ENCODE peak calls at places on chromosomes 11 and 22, in ten cellular contexts. K, S, J, O, Y, I, V, D, G and E are unnamed samples.

GRCh38 chr11:80958414-80958813 is 1517.6 kb upstream of the TENM4 start:
- DNase-seq in S (peak), G (no peak), V (no peak), I (peak), J (no peak), K (no peak), O (peak), Y (no peak), D (no peak), E (peak)

GRCh38 chr11:117597083-117597482 is 199.9 kb downstream of the DSCAML1 start:
- DNase-seq in D (peak), I (peak), O (peak), V (no peak), J (peak), Y (no peak), G (no peak), S (no peak), K (no peak), E (no peak)

GRCh38 chr11:86941077-86941870 is 13.9 kb downstream of the FZD4 start:
- DNase-seq in J (no peak), Y (no peak), K (no peak), G (no peak), O (peak), D (no peak), V (no peak), S (no peak), I (no peak), E (no peak)

GRCh38 chr11:76745561-76746207 is 37.5 kb upstream of the TSKU start:
- DNase-seq in Y (no peak), K (no peak), V (no peak), S (no peak), G (no peak), J (no peak), O (no peak), I (no peak), D (no peak), E (no peak)

GRCh38 chr11:4181780-4182721 is 87.5 kb downstream of the RRM1 start:
- DNase-seq in K (peak), D (peak), V (peak), I (peak), S (peak), Y (peak), J (peak), G (peak), O (peak), E (peak)

GRCh38 chr11:100692290-100692689 is 5.2 kb downstream of the ARHGAP42 start:
- DNase-seq in Y (no peak), I (no peak), K (no peak), G (no peak), V (no peak), J (no peak), D (no peak), O (no peak), S (no peak), E (no peak)

GRCh38 chr22:38750104-38750503 is 5.7 kb downstream of the SUN2 start:
- DNase-seq in V (no peak), K (no peak), D (no peak), Y (no peak), G (no peak), O (no peak), I (no peak), J (no peak), S (no peak), E (no peak)

GRCh38 chr11:59273008-59273841 is 60.5 kb upstream of the MPEG1 start:
- DNase-seq in D (no peak), J (no peak), V (no peak), I (no peak), K (no peak), S (no peak), Y (no peak), G (no peak), O (no peak), E (no peak)

GRCh38 chr11:114060402-114061052 is 1.0 kb downstream of the ZBTB16 start:
- DNase-seq in S (no peak), K (peak), O (peak), Y (peak), V (peak), I (peak), G (no peak), D (peak), J (peak), E (no peak)

GRCh38 chr11:120554771-120555432 is 43.4 kb downstream of the GRIK4 start:
- DNase-seq in O (no peak), V (no peak), S (peak), D (no peak), Y (peak), J (peak), G (no peak), I (peak), K (no peak), E (no peak)

GRCh38 chr11:2096001-2096918 is 42.9 kb downstream of the IGF2 start:
- DNase-seq in J (no peak), I (peak), G (no peak), S (no peak), O (no peak), V (peak), K (no peak), Y (no peak), D (peak), E (no peak)

GRCh38 chr11:6377902-6378694 is 12.2 kb upstream of the SMPD1 start:
- DNase-seq in V (no peak), Y (no peak), D (no peak), G (no peak), J (no peak), I (no peak), O (no peak), K (no peak), S (no peak), E (no peak)

GRCh38 chr11:68071281-68072048 is 32.6 kb downstream of the TCIRG1 start:
- DNase-seq in K (no peak), S (no peak), Y (no peak), I (no peak), G (no peak), J (no peak), V (no peak), O (no peak), D (no peak), E (no peak)

GRCh38 chr22:23220485-23221350 is 40.4 kb downstream of the BCR start:
- DNase-seq in V (no peak), S (no peak), Y (no peak), G (no peak), K (no peak), O (no peak), D (peak), J (no peak), I (peak), E (no peak)

GRCh38 chr11:126279191-126279590 is 3.7 kb upstream of the TIRAP start:
- DNase-seq in O (no peak), I (no peak), S (no peak), D (no peak), K (no peak), J (no peak), G (no peak), Y (no peak), V (no peak), E (no peak)

GRCh38 chr22:30078320-30079311 is 1.6 kb upstream of the HORMAD2 start:
- DNase-seq in J (no peak), K (no peak), D (peak), G (peak), O (peak), I (no peak), S (no peak), Y (no peak), V (no peak), E (no peak)

GRCh38 chr11:82738116-82738515 is 4.5 kb upstream of the FAM181B start:
- DNase-seq in O (peak), K (no peak), D (no peak), J (peak), Y (no peak), I (no peak), S (no peak), G (no peak), V (no peak), E (no peak)

GRCh38 chr22:50082961-50083461 is 2.2 kb downstream of the MLC1 start:
- DNase-seq in G (no peak), I (no peak), Y (peak), S (no peak), V (no peak), D (no peak), J (no peak), K (no peak), O (no peak), E (no peak)

GRCh38 chr11:70772950-70773349 is 374.6 kb downstream of the CTTN start:
- DNase-seq in D (no peak), K (no peak), S (no peak), O (no peak), I (no peak), J (peak), G (no peak), Y (no peak), V (no peak), E (no peak)

GRCh38 chr11:123405123-123405592 is 24.9 kb upstream of the GRAMD1B start:
- DNase-seq in K (no peak), V (no peak), I (no peak), O (no peak), J (no peak), G (no peak), S (no peak), Y (no peak), D (no peak), E (no peak)

GRCh38 chr11:107785401-107785800 is 73.2 kb downstream of the SLC35F2 start:
- DNase-seq in G (no peak), Y (no peak), J (no peak), K (no peak), I (peak), O (no peak), D (no peak), S (no peak), V (no peak), E (peak)

GRCh38 chr11:122748968-122749687 is 89.2 kb upstream of the CRTAM start:
- DNase-seq in D (peak), I (peak), Y (no peak), O (peak), G (peak), S (peak), J (no peak), K (no peak), V (no peak), E (no peak)

GRCh38 chr11:120057595-120058581 is 80.0 kb downstream of the TRIM29 start:
- DNase-seq in G (no peak), J (peak), D (no peak), Y (no peak), S (no peak), I (no peak), O (no peak), V (peak), K (no peak), E (no peak)

GRCh38 chr11:63838150-63838681 is 694 bp upstream of the MARK2 start:
- DNase-seq in S (no peak), O (no peak), V (peak), K (peak), J (no peak), I (no peak), D (no peak), G (no peak), Y (no peak), E (peak)

GRCh38 chr11:126211236-126212088 is at the start of the genes FAM118B and RPUSD4:
- DNase-seq in S (peak), G (peak), D (peak), Y (peak), K (peak), V (peak), O (peak), I (peak), J (peak), E (no peak)

GRCh38 chr22:44386386-44387035 is 73.8 kb upstream of the SHISAL1 start:
- DNase-seq in O (no peak), S (no peak), V (no peak), D (peak), K (no peak), Y (no peak), G (no peak), I (no peak), J (no peak), E (no peak)

GRCh38 chr22:44363214-44363979 is 50.6 kb upstream of the SHISAL1 start:
- DNase-seq in O (no peak), G (peak), S (peak), I (peak), D (peak), Y (peak), V (peak), K (peak), J (no peak), E (no peak)

GRCh38 chr22:20080445-20080775 is 369 bp downstream of the DGCR8 start:
- DNase-seq in J (peak), Y (peak), S (no peak), O (peak), G (peak), I (peak), D (peak), V (peak), K (peak), E (no peak)

GRCh38 chr11:35809561-35809960 is 134.3 kb upstream of the LDLRAD3 start:
- DNase-seq in Y (no peak), G (no peak), I (no peak), J (no peak), V (no peak), O (no peak), K (no peak), D (no peak), S (no peak), E (no peak)

GRCh38 chr11:134406264-134407185 is 5.5 kb downstream of the B3GAT1 start:
- DNase-seq in S (no peak), Y (no peak), D (no peak), V (no peak), G (no peak), O (peak), I (no peak), J (no peak), K (no peak), E (no peak)

GRCh38 chr22:37749831-37750595 is 53.2 kb downstream of the TRIOBP start:
- DNase-seq in D (no peak), O (no peak), K (no peak), G (no peak), S (no peak), I (peak), J (no peak), Y (no peak), V (no peak), E (no peak)

GRCh38 chr22:22458896-22459588 is 49.5 kb downstream of the ZNF280B start:
- DNase-seq in G (no peak), J (no peak), K (no peak), I (no peak), S (no peak), D (no peak), Y (no peak), V (no peak), O (no peak), E (no peak)

GRCh38 chr22:38144025-38144405 is 33.5 kb upstream of the BAIAP2L2 start:
- DNase-seq in Y (peak), O (no peak), S (no peak), D (peak), I (no peak), V (no peak), G (no peak), J (no peak), K (no peak), E (no peak)

GRCh38 chr11:132068556-132068955 is 698.1 kb downstream of the NTM start:
- DNase-seq in O (no peak), V (no peak), D (no peak), G (no peak), J (no peak), S (no peak), Y (no peak), I (no peak), K (no peak), E (no peak)

GRCh38 chr22:48276933-48277867 is 1514.8 kb downstream of the TBC1D22A start:
- DNase-seq in K (no peak), V (no peak), S (no peak), Y (no peak), G (no peak), I (no peak), D (no peak), J (no peak), O (no peak), E (no peak)

GRCh38 chr22:20977516-20978170 is 4.5 kb upstream of the LZTR1 start:
- DNase-seq in S (no peak), G (no peak), I (no peak), Y (no peak), V (peak), D (no peak), O (no peak), K (no peak), J (no peak), E (no peak)

DNA sequence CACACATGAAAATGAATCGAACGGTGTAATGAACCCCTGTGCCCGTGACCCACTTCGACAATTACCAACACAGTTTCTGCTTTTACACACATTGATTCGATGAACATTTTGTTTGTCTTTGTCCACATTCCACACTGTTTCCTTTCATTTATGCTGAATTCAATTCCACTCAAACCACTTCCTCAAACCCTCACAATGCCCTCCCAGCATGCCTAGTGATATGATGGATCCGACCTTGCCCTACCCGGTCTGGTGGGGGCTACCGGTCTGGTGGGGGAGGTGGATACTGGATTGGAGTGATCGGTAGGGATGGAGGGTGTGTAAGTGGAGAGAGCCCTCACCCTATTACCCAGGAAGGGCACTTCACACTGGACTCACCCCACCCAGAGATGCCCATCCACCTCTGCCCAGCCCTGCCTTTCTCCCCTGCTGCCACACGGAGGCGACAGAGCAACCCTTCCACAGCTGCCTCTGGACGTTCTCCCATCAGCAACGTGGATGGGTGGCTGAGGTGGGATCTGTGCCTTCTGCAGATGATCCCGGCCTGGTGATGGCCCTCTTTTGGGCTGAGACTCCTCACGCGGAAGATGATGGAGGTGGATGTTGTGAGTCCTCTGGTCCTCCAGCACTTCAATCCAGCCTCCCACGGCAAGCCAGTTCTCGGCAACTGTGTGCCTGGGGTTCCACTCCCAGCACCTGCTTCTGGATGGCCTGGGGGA is 33.0 kb upstream of the P2RY2 start:
- DNase-seq in K (no peak), D (peak), O (peak), Y (peak), V (no peak), S (no peak), J (peak), G (peak), I (peak), E (no peak)
- TF ChIP-seq CTCF in K (peak), D (peak), O (peak), Y (peak), V (peak), S (peak), J (peak), G (peak), I (peak), E (peak)

GRCh38 chr11:128607819-128608218 is 20.5 kb upstream of the ETS1 start:
- DNase-seq in O (no peak), Y (no peak), G (no peak), K (no peak), J (no peak), V (no peak), D (no peak), S (no peak), I (no peak), E (no peak)

GRCh38 chr11:128615076-128615475 is 27.7 kb upstream of the ETS1 start:
- DNase-seq in V (no peak), D (no peak), S (no peak), K (no peak), I (no peak), J (no peak), G (no peak), Y (no peak), O (no peak), E (no peak)

GRCh38 chr11:128613300-128613995 is 26.1 kb upstream of the ETS1 start:
- DNase-seq in J (no peak), K (no peak), G (no peak), O (no peak), V (no peak), I (no peak), Y (no peak), D (no peak), S (no peak), E (no peak)

GRCh38 chr11:128608732-128609131 is 21.4 kb upstream of the ETS1 start:
- DNase-seq in G (no peak), S (no peak), V (no peak), Y (no peak), O (no peak), D (no peak), K (no peak), I (no peak), J (no peak), E (no peak)

GRCh38 chr11:128610765-128611617 is 23.6 kb upstream of the ETS1 start:
- DNase-seq in I (no peak), O (no peak), Y (no peak), V (no peak), D (no peak), G (no peak), K (no peak), S (no peak), J (no peak), E (no peak)
- H3K4me3 ChIP-seq in I (no peak), O (no peak), Y (no peak), V (no peak), D (no peak), G (no peak), K (no peak), S (no peak), J (no peak), E (no peak)

DNA sequence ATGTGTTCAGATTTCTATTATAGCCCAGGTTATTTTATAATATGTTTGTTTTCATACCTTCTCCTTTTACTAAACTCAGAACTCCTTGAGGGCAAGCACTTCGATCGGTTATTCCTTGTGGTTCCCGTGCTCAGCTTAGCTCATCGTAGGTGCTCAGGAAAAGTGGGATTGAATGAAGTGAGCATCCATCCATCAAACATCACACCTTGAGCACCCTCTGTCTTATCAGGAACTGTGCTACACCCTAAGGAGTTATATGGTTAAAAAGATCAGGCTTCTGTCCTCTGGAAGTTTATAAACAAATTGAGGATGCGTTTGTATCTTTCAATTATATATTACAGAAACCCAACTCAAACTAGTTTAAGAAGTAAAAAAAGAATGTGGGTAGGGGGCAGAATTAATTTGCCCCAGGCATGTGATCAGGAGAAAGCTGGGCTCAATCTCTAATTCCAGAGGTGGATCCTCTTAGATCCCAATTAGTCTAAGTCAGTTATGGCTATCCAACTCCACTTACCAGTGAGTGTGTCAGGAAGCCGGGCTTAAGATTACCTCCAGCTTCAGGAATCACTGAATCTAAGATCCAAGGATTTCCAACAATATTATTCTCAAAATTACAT is 59.9 kb upstream of the RRAS2 start:
- DNase-seq in K (no peak), Y (peak), O (peak), D (no peak), S (no peak), I (no peak), V (no peak), G (no peak), J (peak), E (no peak)
- TF ChIP-seq CTCF in K (no peak), Y (peak), O (peak), D (peak), S (peak), I (peak), V (no peak), G (no peak), J (peak), E (peak)

DNA sequence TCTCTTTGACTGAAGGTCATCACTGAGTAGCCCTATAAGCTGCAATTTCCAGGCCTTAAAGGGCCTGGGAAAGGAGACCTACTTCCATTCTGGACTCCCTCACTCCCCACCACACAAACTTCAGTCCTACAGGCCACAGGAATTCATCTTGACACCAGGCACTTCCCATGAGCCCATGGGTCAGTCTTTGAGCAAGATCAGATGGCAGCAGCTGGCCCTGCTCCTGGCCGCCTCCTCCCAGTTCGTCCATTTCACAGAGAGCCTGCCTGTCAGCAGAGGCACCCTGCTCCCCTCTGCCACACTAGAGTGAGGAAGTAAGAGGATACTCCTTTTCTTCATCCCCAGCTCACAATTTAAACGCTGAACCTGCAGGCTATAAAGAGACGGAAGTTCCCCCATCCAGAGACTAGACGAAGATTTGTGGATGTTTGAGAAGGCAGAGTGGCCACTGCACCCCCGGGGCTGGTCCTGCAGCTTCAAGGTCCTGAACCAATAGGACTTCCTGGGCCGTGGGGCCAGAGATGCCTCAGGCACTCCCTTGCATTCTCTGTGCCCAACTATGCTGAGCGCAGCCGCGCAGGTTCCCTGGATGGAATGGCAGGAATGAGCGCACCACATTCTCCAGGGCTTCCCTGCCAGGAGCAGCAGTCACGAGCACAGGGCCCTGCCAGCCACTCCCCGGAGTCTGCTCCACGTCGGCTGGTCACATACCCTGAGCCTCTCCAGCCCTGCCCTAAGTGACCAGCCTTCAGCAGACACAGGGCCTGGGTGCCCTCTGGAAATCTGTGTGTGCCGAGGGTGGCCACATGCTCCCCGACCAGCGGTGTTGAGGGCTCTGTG is 33.5 kb upstream of the BID start:
- DNase-seq in G (no peak), D (peak), J (no peak), I (peak), Y (no peak), V (no peak), O (no peak), S (peak), K (no peak), E (no peak)
- H3K4me3 ChIP-seq in G (no peak), D (no peak), J (no peak), I (no peak), Y (no peak), V (no peak), O (no peak), S (no peak), K (no peak), E (no peak)

GRCh38 chr11:12199231-12199948 is 89.0 kb downstream of the MICAL2 start:
- DNase-seq in I (no peak), K (no peak), G (no peak), J (no peak), V (no peak), O (no peak), Y (no peak), D (peak), S (no peak), E (no peak)
- TF ChIP-seq CTCF in I (no peak), K (no peak), G (no peak), J (no peak), V (no peak), O (no peak), Y (no peak), D (no peak), S (no peak), E (no peak)